ENCODE peak calls at places on chromosomes 5 and 9, in four cellular contexts. X, J, F and U are unnamed samples.

GRCh38 chr9:135757356-135757755 is 55.4 kb downstream of the KCNT1 start:
- DNase-seq in F (no peak), J (no peak), X (no peak), U (no peak)

GRCh38 chr9:121637441-121638222 is 13.8 kb upstream of the DAB2IP start:
- DNase-seq in F (no peak), X (no peak), J (no peak), U (no peak)

GRCh38 chr9:134209731-134210311 is 45.5 kb upstream of the RNU6ATAC start:
- DNase-seq in X (no peak), J (no peak), F (no peak), U (no peak)

GRCh38 chr9:135336722-135337490 is 142.7 kb upstream of the PPP1R26 start:
- DNase-seq in X (no peak), J (no peak), F (no peak), U (no peak)

GRCh38 chr5:125874717-125875116 is 548.5 kb upstream of the GRAMD2B start:
- DNase-seq in J (no peak), X (no peak), F (no peak), U (no peak)

GRCh38 chr5:71460693-71461092 is 5.2 kb downstream of the BDP1 start:
- DNase-seq in J (no peak), X (no peak), F (no peak), U (no peak)

GRCh38 chr9:38038307-38039089 is 30.5 kb downstream of the SHB start:
- DNase-seq in F (no peak), X (no peak), J (no peak), U (peak)

GRCh38 chr9:37029304-37029775 is 4.7 kb downstream of the PAX5 start:
- DNase-seq in F (no peak), X (no peak), J (no peak), U (no peak)

GRCh38 chr9:86405926-86406325 is 51.7 kb upstream of the TUT7 start:
- DNase-seq in X (no peak), F (peak), J (no peak), U (peak)

GRCh38 chr5:176675676-176676360 is 28.5 kb downstream of the TSPAN17 start:
- DNase-seq in X (no peak), J (no peak), F (no peak), U (no peak)

GRCh38 chr9:20701058-20701457 is 17.0 kb downstream of the FOCAD start:
- DNase-seq in X (no peak), J (no peak), F (peak), U (no peak)

GRCh38 chr5:103866169-103866568 is 303.6 kb upstream of the NUDT12 start:
- DNase-seq in F (no peak), J (no peak), X (no peak), U (no peak)

GRCh38 chr9:69173891-69174644 is at the start of gene TJP2:
- DNase-seq in J (no peak), X (peak), F (peak), U (peak)

GRCh38 chr9:93121316-93122241 is 12.5 kb downstream of the NINJ1 start:
- DNase-seq in F (no peak), X (peak), J (no peak), U (no peak)

GRCh38 chr9:34961574-34962480 is 3.7 kb downstream of the PHF24 start:
- DNase-seq in X (no peak), J (no peak), F (no peak), U (no peak)

GRCh38 chr9:98500337-98500919 is 208.3 kb downstream of the GABBR2 start:
- DNase-seq in J (no peak), F (no peak), X (no peak), U (no peak)

GRCh38 chr9:2242778-2243395 is 227.7 kb downstream of the SMARCA2 start:
- DNase-seq in J (no peak), X (no peak), F (no peak), U (no peak)

DNA sequence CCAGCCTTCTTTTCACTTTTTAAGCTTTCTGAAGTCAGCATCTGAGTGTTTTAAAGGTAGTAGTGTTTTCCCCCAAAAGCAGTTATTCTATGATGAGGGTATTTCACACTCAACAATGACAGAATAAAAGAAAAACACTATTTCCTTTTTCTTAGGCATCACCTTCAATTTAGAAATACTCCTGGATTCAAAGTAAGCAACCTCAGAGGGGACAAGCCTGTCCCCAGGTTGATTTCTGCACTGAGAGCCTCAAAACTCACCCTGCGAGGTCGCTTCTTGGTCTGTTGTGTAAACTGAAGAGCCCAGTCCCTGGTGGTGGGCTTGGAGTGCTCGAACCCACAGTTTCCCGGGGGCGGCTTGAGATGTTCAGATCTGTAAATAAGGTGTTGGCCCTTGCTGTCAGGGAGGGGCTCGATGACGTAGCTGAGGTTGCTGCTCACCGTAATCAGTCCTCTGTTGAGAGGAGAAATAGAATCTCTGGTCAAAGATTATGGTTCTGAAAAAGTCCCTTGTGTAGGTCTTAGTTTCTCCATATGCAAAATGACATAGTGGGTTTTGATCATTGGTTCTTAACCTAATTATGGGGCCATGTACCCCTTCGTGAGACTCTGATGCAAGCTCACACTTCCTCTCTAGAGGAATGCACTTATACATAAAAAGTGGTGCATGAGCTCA is 55.9 kb downstream of the ADAM19 start:
- DNase-seq in F (no peak), J (no peak), X (no peak), U (no peak)
- H3K4me3 ChIP-seq in F (no peak), J (no peak), X (no peak), U (no peak)

DNA sequence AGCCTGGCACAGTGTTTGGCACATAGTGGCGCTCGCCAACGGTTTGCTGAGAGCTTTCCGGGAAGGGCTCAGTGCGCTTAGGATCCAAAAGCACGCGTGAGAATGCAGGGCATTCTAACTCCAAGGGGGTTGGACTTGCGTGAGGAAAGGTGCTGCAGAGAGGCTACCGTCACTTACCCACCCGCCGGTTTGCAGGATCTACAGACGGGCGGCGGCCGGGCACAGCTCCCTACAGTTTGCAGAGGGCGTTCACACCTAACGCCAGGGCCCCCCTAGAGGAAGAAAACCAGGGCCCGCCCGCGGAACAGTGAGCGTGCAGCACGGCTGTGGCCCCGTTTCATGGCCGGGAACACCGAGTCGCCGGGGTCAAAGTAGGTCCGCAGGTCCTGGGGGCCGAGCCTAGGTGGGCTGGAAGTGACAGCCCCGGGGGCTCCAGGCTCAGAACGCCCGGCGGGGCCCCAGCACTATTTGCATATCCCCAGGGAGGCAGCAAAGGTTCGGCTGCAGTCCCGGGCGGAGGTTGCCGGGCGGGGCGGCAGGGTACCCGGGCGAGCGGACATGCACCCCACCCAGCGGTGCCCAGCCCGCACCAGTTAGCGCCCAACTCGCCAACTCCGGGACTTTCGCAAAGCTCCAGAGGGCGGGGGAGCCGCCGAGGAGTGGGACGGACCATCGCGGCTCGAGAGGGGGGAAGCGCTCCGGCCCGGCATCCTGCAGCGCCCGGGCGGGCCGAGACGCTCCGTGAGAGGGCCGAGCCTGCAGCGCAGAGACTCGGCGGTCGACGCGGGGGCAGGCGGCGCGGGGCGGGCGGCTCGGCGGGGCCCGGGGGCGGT is 498 bp upstream of the GALNT10 start:
- DNase-seq in X (peak), F (peak), J (peak), U (peak)
- H3K27ac ChIP-seq in X (peak), F (peak), J (peak), U (peak)

DNA sequence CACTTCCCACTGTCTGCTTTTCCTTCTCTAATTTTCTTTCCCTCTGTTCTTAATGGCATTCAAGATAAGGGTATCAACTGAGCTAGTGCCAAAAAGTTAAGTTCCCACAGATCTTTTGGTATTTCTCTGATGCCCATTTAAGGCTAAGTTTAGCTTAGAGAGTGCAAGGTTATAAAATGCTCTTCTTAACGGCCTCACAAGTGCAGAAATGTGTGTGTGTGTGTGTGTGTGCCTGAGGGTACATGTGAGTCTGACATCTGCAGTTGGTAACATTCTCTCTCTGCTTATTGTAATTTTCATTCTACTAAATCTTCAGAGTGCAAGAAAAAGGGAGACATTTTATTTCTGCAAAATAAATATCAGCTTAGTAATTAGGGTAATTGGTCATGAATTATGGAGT is 24.2 kb downstream of the FBN2 start:
- DNase-seq in F (no peak), X (no peak), J (no peak), U (no peak)
- H3K4me3 ChIP-seq in F (no peak), X (no peak), J (no peak), U (no peak)

DNA sequence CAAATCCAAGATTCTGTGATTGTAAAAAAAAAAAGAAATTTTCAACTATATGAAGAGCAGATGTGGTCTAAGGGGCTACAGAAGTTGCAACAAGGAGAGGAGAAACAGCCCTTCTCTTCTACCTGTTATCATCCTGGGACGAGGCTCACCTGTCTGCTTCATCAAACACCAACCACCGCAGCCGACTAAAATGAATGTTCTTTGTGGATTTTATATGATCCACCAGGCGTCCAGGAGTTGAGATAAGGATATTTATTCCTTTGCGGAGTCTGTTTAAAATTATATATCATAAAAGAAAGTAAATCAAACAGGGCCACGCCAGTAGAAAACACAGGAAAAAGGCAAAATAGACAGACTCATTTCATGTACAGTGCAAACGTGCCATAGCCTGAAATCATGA is 21.5 kb downstream of the DDX31 start:
- DNase-seq in J (no peak), X (no peak), F (no peak), U (no peak)
- H3K27ac ChIP-seq in J (no peak), X (no peak), F (no peak), U (no peak)